ENCODE peak calls at places on chromosomes 4 and X, in four cellular contexts. One of them, this sample, is unnamed.

GRCh38 chr4:172547724-172548123 is 620.9 kb upstream of the GALNT7 start:
- DNase-seq in lower lobe of right lung: no peak
- DNase-seq in AG04449: no peak
- DNase-seq in fibroblast of lung: no peak
- DNase-seq in this sample: no peak

GRCh38 chr4:94801016-94801415 is 43.3 kb downstream of the BMPR1B start:
- DNase-seq in lower lobe of right lung: no peak
- DNase-seq in AG04449: no peak
- DNase-seq in fibroblast of lung: no peak
- DNase-seq in this sample: no peak

GRCh38 chrX:105317117-105317516 is 96.6 kb upstream of the TEX13A start:
- DNase-seq in lower lobe of right lung: no peak
- DNase-seq in AG04449: no peak
- DNase-seq in fibroblast of lung: no peak
- DNase-seq in this sample: no peak

GRCh38 chr4:151035321-151035720 is 20.2 kb upstream of the LRBA start:
- DNase-seq in lower lobe of right lung: no peak
- DNase-seq in AG04449: no peak
- DNase-seq in fibroblast of lung: no peak
- DNase-seq in this sample: no peak

GRCh38 chr4:20044502-20044911 is 207.2 kb upstream of the SLIT2 start:
- DNase-seq in lower lobe of right lung: no peak
- DNase-seq in AG04449: peak
- DNase-seq in fibroblast of lung: peak
- DNase-seq in this sample: peak

GRCh38 chr4:170400346-170400745 is 310.6 kb upstream of the AADAT start:
- DNase-seq in lower lobe of right lung: no peak
- DNase-seq in AG04449: no peak
- DNase-seq in fibroblast of lung: no peak
- DNase-seq in this sample: no peak

GRCh38 chr4:9983211-9983610 is 38.1 kb downstream of the SLC2A9 start:
- DNase-seq in lower lobe of right lung: no peak
- DNase-seq in AG04449: no peak
- DNase-seq in fibroblast of lung: no peak
- DNase-seq in this sample: no peak

GRCh38 chr4:1463927-1464540 is 57.8 kb upstream of the NKX1-1 start:
- DNase-seq in lower lobe of right lung: no peak
- DNase-seq in AG04449: no peak
- DNase-seq in fibroblast of lung: no peak
- DNase-seq in this sample: no peak

This sample was measured in fibroblast of gingiva.